ENCODE peak calls at places on chromosomes 7 and 10, in four cellular contexts. R, S, J and N are unnamed samples.

GRCh38 chr10:15814565-15814964 is 45.7 kb downstream of the MINDY3 start:
- DNase-seq in R (no peak), S (no peak), J (no peak), N (no peak)

GRCh38 chr10:15744217-15744865 is 24.6 kb upstream of the ITGA8 start:
- DNase-seq in R (peak; percentile 60), S (peak; percentile 82), J (no peak), N (no peak)

GRCh38 chr7:111059826-111060225 is 31.1 kb upstream of the LRRN3 start:
- DNase-seq in R (no peak), S (no peak), J (no peak), N (no peak)

GRCh38 chr10:78435484-78436222 is 402.0 kb downstream of the RPS24 start:
- DNase-seq in R (no peak), S (no peak), J (no peak), N (no peak)

GRCh38 chr10:69911571-69912528 is 110.1 kb downstream of the COL13A1 start:
- DNase-seq in R (no peak), S (no peak), J (peak; percentile 42), N (peak; percentile 86)

GRCh38 chr7:92058040-92058439 is 76.2 kb downstream of the CYP51A1 start:
- DNase-seq in R (no peak), S (peak; percentile 29), J (no peak), N (no peak)

GRCh38 chr7:94620703-94621118 is 35.2 kb downstream of the SGCE start:
- DNase-seq in R (peak; percentile 50), S (peak; percentile 97), J (peak; percentile 48), N (peak; percentile 84)

GRCh38 chr7:64951250-64951848 is 39.5 kb downstream of the ZNF117 start:
- DNase-seq in R (no peak), S (peak; percentile 54), J (no peak), N (no peak)

GRCh38 chr7:98877692-98878364 is 504 bp upstream of the TRRAP start:
- DNase-seq in R (peak; percentile 12), S (no peak), J (no peak), N (no peak)

GRCh38 chr10:117053548-117053947 is 48.6 kb upstream of the SHTN1 start:
- DNase-seq in R (no peak), S (no peak), J (no peak), N (no peak)

GRCh38 chr10:127904311-127904710 is 2.6 kb upstream of the PTPRE start:
- DNase-seq in R (no peak), S (no peak), J (no peak), N (no peak)

GRCh38 chr10:50508315-50509051 is 115.3 kb downstream of the SGMS1 start:
- DNase-seq in R (peak; percentile 15), S (no peak), J (no peak), N (no peak)

GRCh38 chr7:10662982-10663884 is 310.4 kb upstream of the PHF14 start:
- DNase-seq in R (no peak), S (peak; percentile 68), J (no peak), N (no peak)

GRCh38 chr7:42763137-42763551 is 148.7 kb downstream of the C7orf25 start:
- DNase-seq in R (no peak), S (no peak), J (no peak), N (no peak)

DNA sequence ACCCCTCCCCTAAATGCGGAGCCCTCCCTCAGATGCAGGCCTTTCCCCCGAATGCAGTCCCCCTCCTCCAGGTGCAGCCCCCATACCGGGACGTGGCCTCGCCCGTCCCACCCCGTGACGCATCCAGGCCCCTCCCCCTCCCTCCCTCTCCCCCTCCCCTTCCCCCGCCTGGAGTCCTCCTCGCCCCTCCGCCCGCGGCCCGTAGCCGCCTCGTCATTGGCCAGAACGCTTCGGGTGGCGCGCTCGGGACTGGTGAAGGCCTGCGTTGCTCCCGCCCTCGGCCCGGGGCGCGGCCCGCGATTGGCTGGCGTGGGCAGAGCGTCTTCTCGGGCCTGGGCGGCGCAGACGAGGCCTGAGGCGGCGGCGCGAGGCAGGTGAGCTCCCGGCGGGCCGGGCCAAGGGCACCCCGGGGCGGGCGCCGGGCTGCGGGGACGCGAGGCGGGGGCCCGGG is 16.0 kb upstream of the SUN1 start:
- DNase-seq in R (peak; percentile 98), S (peak; percentile 98), J (peak; percentile 88), N (peak; percentile 95)
- H3K4me1 ChIP-seq in R (peaks cover 43% of the 10 kb centered on the region), S (peaks cover 26% of the 10 kb centered on the region), J (peaks cover 74% of the 10 kb centered on the region), N (peaks cover 51% of the 10 kb centered on the region)

GRCh38 chr10:11631890-11632587 is 20.6 kb upstream of the USP6NL start:
- DNase-seq in R (no peak), S (peak; percentile 92), J (no peak), N (no peak)
- H3K4me1 ChIP-seq in R (no peaks in the 10 kb centered on the region), S (peaks cover 19% of the 10 kb centered on the region), J (no peaks in the 10 kb centered on the region), N (no peaks in the 10 kb centered on the region)

GRCh38 chr10:22686347-22686746 is 28.0 kb downstream of the PIP4K2A start:
- DNase-seq in R (no peak), S (no peak), J (no peak), N (no peak)

GRCh38 chr10:22683995-22684305 is 30.4 kb downstream of the PIP4K2A start:
- DNase-seq in R (no peak), S (peak; percentile 43), J (no peak), N (no peak)

GRCh38 chr10:22684707-22685106 is 29.7 kb downstream of the PIP4K2A start:
- DNase-seq in R (no peak), S (no peak), J (no peak), N (no peak)

GRCh38 chr10:22682237-22683192 is 31.9 kb downstream of the PIP4K2A start:
- DNase-seq in R (no peak), S (peak; percentile 83), J (no peak), N (no peak)

DNA sequence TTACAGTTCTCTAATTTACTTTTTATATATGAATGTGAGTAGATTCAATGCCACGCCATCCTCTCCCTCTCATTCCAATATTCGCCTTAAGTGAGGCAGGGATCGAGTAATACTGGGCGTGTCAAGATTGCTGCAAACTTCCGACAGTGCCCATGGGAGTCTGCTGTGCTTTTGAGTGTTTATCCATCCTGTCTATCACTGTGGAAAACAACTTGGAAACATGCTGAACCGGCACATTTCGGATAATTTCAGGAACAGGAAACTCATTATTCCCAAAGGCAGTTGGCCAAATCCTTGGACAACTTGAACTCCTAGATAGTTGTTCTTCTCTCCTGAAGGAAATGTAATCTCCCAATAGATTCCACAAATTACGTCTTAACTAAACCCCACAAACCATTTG is 28.5 kb downstream of the PIP4K2A start:
- DNase-seq in R (no peak), S (no peak), J (no peak), N (no peak)
- H3K4me1 ChIP-seq in R (peaks cover 36% of the 10 kb centered on the region), S (peaks cover 32% of the 10 kb centered on the region), J (peaks cover 71% of the 10 kb centered on the region), N (no peaks in the 10 kb centered on the region)

DNA sequence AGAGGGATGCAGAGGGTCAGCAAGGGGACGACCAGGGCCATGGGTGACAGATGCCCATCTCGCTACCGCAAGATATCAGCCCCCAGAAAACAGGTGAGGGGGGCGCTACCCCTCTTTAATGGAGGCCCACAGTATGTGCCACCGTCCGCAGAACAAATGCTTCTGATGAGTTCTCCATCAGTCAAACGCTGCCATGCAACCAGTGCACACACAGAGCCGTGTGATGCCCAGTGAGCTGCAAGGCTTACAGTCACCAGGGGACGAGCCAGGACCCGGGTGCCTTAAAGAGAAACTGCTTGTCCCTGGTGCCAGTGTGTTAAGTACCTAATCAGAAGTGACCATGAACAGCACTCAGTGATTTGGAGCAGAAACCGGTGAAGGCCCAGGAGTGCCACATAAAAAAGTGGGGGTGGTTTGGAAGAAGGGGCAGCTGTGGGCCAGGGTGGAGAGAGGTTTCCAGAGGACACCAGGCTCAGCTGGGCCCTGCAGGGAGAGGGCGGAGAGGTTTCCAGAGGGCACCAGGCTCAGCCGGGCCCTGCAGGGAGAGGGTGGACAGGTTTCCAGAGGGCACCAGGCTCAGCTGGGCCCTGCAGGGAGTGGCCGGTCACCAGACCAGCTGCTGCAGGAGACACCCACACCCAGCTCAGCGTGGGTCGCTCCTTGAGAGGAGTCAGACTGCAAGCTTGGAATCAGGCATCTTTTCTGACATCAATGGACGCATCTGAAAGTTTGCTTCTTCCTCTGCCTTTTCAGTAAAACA is 50.9 kb downstream of the TCERG1L start:
- DNase-seq in R (no peak), S (no peak), J (no peak), N (no peak)
- H3K4me1 ChIP-seq in R (no peaks in the 10 kb centered on the region), S (no peaks in the 10 kb centered on the region), J (no peaks in the 10 kb centered on the region), N (no peaks in the 10 kb centered on the region)

GRCh38 chr10:86970152-86970886 is 2.0 kb downstream of the ADIRF start:
- DNase-seq in R (peak; percentile 74), S (no peak), J (no peak), N (peak; percentile 93)
- H3K4me1 ChIP-seq in R (peaks cover 56% of the 10 kb centered on the region), S (no peaks in the 10 kb centered on the region), J (peaks cover 58% of the 10 kb centered on the region), N (peaks cover 16% of the 10 kb centered on the region)

GRCh38 chr10:125148021-125148439 is 12.3 kb downstream of the CTBP2 start:
- DNase-seq in R (peak; percentile 77), S (no peak), J (no peak), N (peak; percentile 78)
- H3K4me1 ChIP-seq in R (peaks cover 95% of the 10 kb centered on the region), S (no peaks in the 10 kb centered on the region), J (peaks cover 95% of the 10 kb centered on the region), N (peaks cover 45% of the 10 kb centered on the region)

DNA sequence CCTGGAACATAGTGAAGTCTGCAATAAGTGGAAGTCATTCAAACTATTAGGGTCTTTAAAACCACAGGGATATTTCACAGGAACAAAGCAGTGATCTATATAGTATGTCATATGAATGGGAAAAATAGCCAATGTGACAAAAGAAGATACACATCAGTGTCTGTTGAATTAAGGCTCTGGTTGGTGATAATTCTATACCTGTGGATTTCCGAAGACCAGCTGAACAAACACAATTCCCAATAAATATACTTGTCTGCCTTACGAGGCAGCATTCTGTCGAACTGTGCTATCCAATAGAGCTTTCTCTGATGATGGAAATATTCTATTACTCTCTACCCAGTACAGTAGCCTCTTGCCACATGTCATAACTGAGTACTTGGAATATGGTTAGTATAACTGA is 55.9 kb upstream of the CAV2 start:
- DNase-seq in R (no peak), S (no peak), J (no peak), N (no peak)
- H3K4me1 ChIP-seq in R (no peaks in the 10 kb centered on the region), S (peaks cover 13% of the 10 kb centered on the region), J (peaks cover 75% of the 10 kb centered on the region), N (peaks cover 47% of the 10 kb centered on the region)

DNA sequence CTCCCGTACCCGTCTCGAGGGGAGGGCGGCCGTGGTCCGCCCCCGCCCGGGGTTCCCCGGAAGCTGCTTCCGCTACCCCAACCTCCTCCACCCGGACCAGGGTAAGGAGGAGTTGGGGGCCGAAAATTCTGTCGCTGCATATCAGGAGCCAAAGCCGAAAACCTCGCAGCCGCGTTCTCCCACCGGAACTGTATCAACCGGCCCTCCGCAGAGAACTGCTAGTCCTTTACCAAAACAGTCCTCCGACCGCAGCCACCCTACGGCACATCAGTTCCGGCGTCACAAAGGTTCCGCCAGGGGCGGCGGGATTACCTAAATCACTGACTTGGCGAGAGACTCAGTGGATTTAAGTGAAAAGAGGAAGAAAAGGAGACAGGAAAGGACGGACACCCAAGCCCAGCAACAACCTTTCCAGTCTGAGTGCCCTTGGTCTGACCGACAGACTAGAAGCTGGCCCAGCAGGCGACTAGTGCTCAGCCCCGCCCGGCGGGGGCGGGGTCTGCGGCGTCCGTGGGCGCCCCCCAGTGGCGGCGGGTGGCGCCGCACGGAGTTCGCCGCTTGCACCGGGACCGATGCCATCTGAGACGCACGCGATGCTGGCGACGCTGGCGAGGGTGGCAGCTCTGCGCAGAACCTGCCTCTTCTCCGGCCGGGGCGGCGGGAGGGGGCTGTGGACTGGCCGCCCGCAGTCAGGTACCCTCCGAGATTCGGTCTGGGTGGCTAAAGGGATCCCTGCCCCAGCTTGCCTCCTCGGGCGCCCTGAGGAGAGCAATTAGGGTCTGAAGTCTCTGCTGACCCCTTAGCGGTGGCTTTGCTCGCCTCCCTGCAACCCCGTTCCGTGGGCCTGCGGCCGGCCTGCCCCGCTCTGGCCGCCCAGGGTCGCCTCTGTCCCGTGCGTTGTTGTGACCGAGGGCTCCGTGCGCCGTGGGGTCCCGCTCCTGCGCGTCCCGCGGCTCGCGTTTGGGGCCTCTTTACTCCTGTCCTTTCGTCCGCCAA is at the start of the genes MPLKIP and SUGCT:
- DNase-seq in R (peak; percentile 88), S (peak; percentile 84), J (peak; percentile 58), N (peak; percentile 90)
- H3K4me1 ChIP-seq in R (peaks cover 31% of the 10 kb centered on the region), S (peaks cover 12% of the 10 kb centered on the region), J (peaks cover 35% of the 10 kb centered on the region), N (no peaks in the 10 kb centered on the region)